ENCODE peak calls at places on chromosomes 6 and 20, in five cellular contexts. F, T, U, G and O are unnamed samples.
A peak's percentile ranks its signal among the peaks of the same experiment; 100 is the strongest.

GRCh38 chr6:142819603-142820335 is 125.2 kb downstream of the HIVEP2 start:
- DNase-seq in G (no peak), F (no peak), T (peak; percentile 65), U (no peak), O (peak; percentile 71)

GRCh38 chr6:51600514-51600913 is 486.9 kb downstream of the PKHD1 start:
- DNase-seq in G (no peak), T (no peak), F (no peak), U (no peak), O (no peak)

GRCh38 chr6:26304213-26305096 is 60.5 kb upstream of the BTN3A2 start:
- DNase-seq in U (no peak), G (no peak), T (peak; percentile 70), F (no peak), O (peak; percentile 83)

GRCh38 chr6:122818866-122819265 is 29.8 kb downstream of the SMPDL3A start:
- DNase-seq in F (no peak), T (no peak), G (no peak), U (no peak), O (no peak)

GRCh38 chr6:159762681-159763293 is 942 bp downstream of the ACAT2 start:
- DNase-seq in F (no peak), U (no peak), T (no peak), G (no peak), O (peak; percentile 30)

GRCh38 chr6:66930559-66931290 is 1223.7 kb upstream of the EYS start:
- DNase-seq in U (no peak), G (no peak), T (peak; percentile 12), F (no peak), O (peak; percentile 15)

GRCh38 chr6:40689181-40689580 is 102.0 kb upstream of the LRFN2 start:
- DNase-seq in F (no peak), T (no peak), U (no peak), G (no peak), O (no peak)

GRCh38 chr20:23019403-23019802 is 15.7 kb upstream of the SSTR4 start:
- DNase-seq in F (no peak), G (no peak), T (no peak), U (no peak), O (no peak)

GRCh38 chr20:58555078-58555765 is 40.0 kb upstream of the APCDD1L start:
- DNase-seq in T (peak; percentile 89), G (no peak), F (peak; percentile 1), U (no peak), O (peak; percentile 24)

GRCh38 chr6:16540804-16541752 is 220.2 kb downstream of the ATXN1 start:
- DNase-seq in T (no peak), G (no peak), F (no peak), U (no peak), O (no peak)

GRCh38 chr6:163745566-163746400 is 331.3 kb downstream of the QKI start:
- DNase-seq in U (peak; percentile 52), G (no peak), T (peak; percentile 92), F (no peak), O (peak; percentile 87)

GRCh38 chr6:113654396-113654795 is 202.7 kb upstream of the MARCKS start:
- DNase-seq in F (no peak), U (no peak), T (peak; percentile 30), G (no peak), O (peak; percentile 39)

GRCh38 chr6:106046116-106046853 is 39.9 kb upstream of the PRDM1 start:
- DNase-seq in F (no peak), G (no peak), T (no peak), U (no peak), O (no peak)

GRCh38 chr6:126696921-126697693 is 357.2 kb downstream of the CENPW start:
- DNase-seq in F (no peak), G (no peak), U (no peak), T (no peak), O (no peak)

GRCh38 chr6:18323935-18324707 is 59.8 kb upstream of the DEK start:
- DNase-seq in U (peak; percentile 32), T (peak; percentile 61), F (no peak), G (no peak), O (peak; percentile 56)

GRCh38 chr6:112879920-112880413 is 532.8 kb downstream of the RFPL4B start:
- DNase-seq in U (no peak), F (peak; percentile 97), T (no peak), G (peak; percentile 61), O (peak; percentile 17)

GRCh38 chr6:167791036-167791779 is 35.5 kb upstream of the AFDN start:
- DNase-seq in G (peak; percentile 32), F (no peak), U (no peak), T (no peak), O (no peak)

GRCh38 chr6:37038297-37039198 is 33.1 kb downstream of the FGD2 start:
- DNase-seq in G (no peak), T (peak; percentile 28), U (no peak), F (no peak), O (no peak)

GRCh38 chr6:36120539-36120938 is 9.8 kb upstream of the MAPK13 start:
- DNase-seq in U (no peak), F (no peak), T (no peak), G (no peak), O (no peak)

GRCh38 chr6:111076024-111076680 is 11.2 kb upstream of the SLC16A10 start:
- DNase-seq in U (no peak), G (no peak), F (no peak), T (no peak), O (no peak)

GRCh38 chr20:57589728-57590484 is 29.0 kb downstream of the PCK1 start:
- DNase-seq in T (no peak), U (no peak), G (no peak), F (no peak), O (no peak)

GRCh38 chr20:35276408-35276807 is 1.5 kb downstream of the MMP24OS start:
- DNase-seq in T (no peak), U (no peak), G (no peak), F (no peak), O (no peak)

GRCh38 chr6:88360203-88360797 is 194.2 kb upstream of the CNR1 start:
- DNase-seq in U (no peak), F (no peak), G (no peak), T (no peak), O (no peak)

GRCh38 chr6:87907521-87907920 is 140.1 kb upstream of the SPACA1 start:
- DNase-seq in T (peak; percentile 2), U (no peak), F (no peak), G (no peak), O (peak; percentile 27)

GRCh38 chr20:41185013-41185757 is 47.8 kb downstream of the PLCG1 start:
- DNase-seq in T (no peak), U (no peak), G (peak; percentile 39), F (peak; percentile 19), O (no peak)

GRCh38 chr6:21436625-21437024 is 156.9 kb upstream of the SOX4 start:
- DNase-seq in U (no peak), F (no peak), T (no peak), G (no peak), O (no peak)

DNA sequence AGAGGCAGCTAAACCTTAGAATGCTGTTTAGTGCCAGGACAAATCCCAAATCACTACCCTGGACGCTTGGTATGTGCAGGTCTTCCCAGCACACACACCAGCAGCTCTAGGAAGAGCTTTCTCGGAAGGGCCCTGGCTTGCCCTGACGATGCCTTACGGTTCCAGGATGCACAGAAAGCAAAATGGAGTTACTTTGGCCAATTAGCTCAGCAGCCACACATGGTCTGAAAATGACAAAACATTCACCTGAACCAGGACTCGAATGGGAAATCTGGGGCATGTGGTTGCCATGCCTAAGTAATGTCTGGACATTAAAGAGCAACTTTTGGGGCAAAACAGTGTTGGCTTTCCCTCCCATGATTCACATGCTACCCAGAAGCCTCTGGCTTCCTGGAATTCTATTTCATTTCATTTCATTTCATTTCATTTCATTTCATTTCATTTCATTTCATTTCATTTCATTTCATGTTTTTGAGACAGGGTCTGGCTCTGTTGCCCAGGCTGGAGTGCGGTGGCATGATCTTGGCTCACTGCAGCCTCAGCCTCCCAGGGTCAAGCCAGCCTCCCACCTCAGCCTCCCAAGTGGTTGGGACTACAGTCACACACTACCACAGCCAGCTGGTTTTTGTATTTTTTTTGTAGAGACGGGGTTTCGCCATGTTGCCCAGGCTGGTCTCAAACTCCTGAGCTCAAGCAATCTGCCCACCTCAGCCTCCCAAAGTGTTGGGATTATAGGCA is 153.3 kb downstream of the ZDHHC14 start:
- DNase-seq in G (no peak), U (no peak), T (no peak), F (no peak), O (no peak)
- H2BK5ac ChIP-seq in G (no peak overlapping the region), U (no peak overlapping the region), T (no peak overlapping the region), F (no peak overlapping the region), O (no peak overlapping the region)

DNA sequence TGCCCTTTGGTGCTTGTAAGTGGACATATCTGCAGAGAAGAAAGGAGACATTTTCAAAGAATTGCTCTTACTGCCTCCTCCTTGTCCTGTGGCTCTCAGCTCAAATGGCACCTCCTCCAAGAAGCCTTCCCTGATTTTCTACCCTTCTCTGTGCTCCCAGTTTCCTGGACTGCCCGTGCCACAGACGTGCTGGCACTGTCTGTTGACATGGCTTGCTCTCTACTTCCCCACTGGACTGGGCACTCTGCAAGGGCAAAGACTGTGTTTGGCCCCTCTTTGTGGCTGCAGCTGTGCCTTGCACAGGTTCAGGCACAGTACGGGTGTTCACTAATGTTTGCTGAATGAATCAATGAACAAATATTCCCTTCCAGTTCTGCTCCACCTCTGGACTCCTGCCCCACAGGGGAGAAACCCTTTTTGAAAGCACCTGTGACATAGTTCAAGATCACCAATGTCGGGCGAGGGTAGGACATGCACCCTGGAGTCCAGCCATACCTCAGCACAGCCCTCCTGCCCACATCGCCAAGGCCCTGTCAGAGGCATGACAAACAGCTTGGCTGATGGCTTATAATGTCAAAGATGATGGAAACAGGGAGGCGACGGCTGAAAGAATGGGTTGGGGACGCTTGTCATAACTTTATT is 15.7 kb upstream of the CTNNBL1 start:
- DNase-seq in G (no peak), F (no peak), U (no peak), T (no peak), O (no peak)
- H2AFZ ChIP-seq in G (no peak overlapping the region), F (no peak overlapping the region), U (no peak overlapping the region), T (no peak overlapping the region), O (no peak overlapping the region)

DNA sequence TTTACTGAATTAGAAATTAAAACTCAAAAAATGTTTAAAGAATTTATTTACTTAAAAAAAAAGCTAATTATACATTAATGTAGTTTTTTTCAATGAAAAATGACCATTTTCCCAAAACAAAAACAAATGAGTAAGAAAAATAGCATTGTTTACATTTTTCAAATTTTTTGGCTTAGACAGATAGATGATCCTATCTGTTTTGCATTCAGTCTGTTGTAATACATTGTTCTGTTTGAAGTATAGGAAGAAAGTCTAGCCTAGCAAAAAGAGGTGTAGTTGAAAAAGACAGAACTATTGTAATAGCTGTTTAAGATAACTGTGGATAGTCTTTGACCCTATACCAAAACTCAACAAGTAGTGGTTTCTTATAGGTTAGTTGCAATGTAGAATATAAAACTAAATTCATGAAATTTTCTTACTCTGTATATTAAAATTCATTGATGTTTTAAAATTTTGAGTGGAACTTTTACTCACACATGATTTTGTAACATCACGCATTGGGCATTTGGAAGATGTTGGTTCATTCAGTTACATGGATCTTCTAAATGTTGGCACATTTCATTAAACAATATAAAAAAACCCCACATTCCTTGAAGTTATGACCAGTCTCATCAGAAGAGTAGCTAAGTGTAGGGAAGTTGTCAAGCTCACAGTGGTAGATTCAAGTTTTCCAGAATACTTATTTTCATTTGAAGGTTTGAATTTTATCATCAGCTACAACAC is 62.0 kb downstream of the KCNS1 start:
- DNase-seq in G (no peak), T (no peak), F (no peak), U (no peak), O (no peak)
- H3K4me1 ChIP-seq in G (peaks cover 4% of the 10 kb centered on the region), T (peaks cover 13% of the 10 kb centered on the region), F (peaks cover 3% of the 10 kb centered on the region), U (no peaks in the 10 kb centered on the region), O (peaks cover 3% of the 10 kb centered on the region)

DNA sequence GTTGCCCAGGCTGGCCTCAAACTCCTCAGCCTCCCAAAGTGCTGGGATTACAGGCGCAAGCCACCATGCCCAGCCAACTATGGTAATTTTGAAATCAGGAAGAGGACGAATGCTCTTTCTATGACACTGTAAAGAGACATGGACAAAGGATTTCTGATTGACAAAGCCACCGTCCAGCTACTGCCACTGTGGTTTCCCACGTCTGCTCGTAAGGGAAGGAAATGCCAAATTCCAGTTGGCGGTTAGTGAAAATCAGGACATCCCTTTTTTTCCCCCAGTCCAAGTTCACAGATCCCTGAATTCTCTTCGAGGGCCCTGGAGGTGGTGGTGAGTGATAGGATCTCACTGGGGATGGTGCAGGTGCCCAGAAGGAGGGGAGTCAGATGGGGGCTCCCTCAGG is 31.2 kb downstream of the SNAI1 start:
- DNase-seq in U (no peak), F (no peak), T (no peak), G (no peak), O (no peak)
- H2BK5ac ChIP-seq in U (peak overlapping the region; percentile 88), F (no peak overlapping the region), T (no peak overlapping the region), G (no peak overlapping the region), O (no peak overlapping the region)